ENCODE peak calls at places on chromosomes 12 and 14, in four cellular contexts. D is HepG2, W is H1, M is GM12878. Y is an unnamed sample. For H3K9me3, the result is how much of the 10 kb centered on the place peaks cover.

GRCh38 chr12:67626156-67626555 is 22.4 kb upstream of the DYRK2 start:
- DNase-seq in D (no peak), W (no peak), M (no peak), Y (no peak)

GRCh38 chr12:7162691-7163114 is 26.8 kb upstream of the PEX5 start:
- DNase-seq in D (peak), W (peak), M (no peak), Y (peak)

GRCh38 chr14:101230161-101230850 is 326.8 kb upstream of the RTL1 start:
- DNase-seq in D (no peak), W (peak), M (no peak), Y (no peak)

GRCh38 chr12:3045989-3046388 is 31.2 kb upstream of the TSPAN9 start:
- DNase-seq in D (no peak), W (no peak), M (no peak), Y (no peak)

GRCh38 chr14:59320771-59321170 is 132.3 kb downstream of the DAAM1 start:
- DNase-seq in D (no peak), W (no peak), M (no peak), Y (no peak)

GRCh38 chr12:64323006-64323405 is 67.6 kb downstream of the C12orf56 start:
- DNase-seq in D (no peak), W (no peak), M (no peak), Y (no peak)

GRCh38 chr14:91119556-91120311 is 5.9 kb downstream of the DGLUCY start:
- DNase-seq in D (no peak), W (no peak), M (no peak), Y (no peak)

GRCh38 chr14:31106768-31107167 is 80.6 kb upstream of the STRN3 start:
- DNase-seq in D (no peak), W (no peak), M (no peak), Y (no peak)

GRCh38 chr12:701896-702539 is 38.8 kb upstream of the NINJ2 start:
- DNase-seq in D (peak), W (no peak), M (no peak), Y (no peak)

GRCh38 chr14:64879635-64880381 is at the start of gene SPTB:
- DNase-seq in D (no peak), W (peak), M (no peak), Y (no peak)

GRCh38 chr14:65103150-65103760 is 938 bp upstream of the MAX start:
- DNase-seq in D (peak), W (no peak), M (no peak), Y (no peak)

GRCh38 chr14:93115920-93116675 is at the start of gene ITPK1:
- DNase-seq in D (peak), W (peak), M (no peak), Y (no peak)

GRCh38 chr14:86038401-86038985 is 508.5 kb downstream of the FLRT2 start:
- DNase-seq in D (peak), W (peak), M (no peak), Y (peak)

GRCh38 chr14:99198746-99199145 is 73.3 kb downstream of the BCL11B start:
- DNase-seq in D (no peak), W (no peak), M (no peak), Y (no peak)

GRCh38 chr12:112317481-112317880 is 64.8 kb downstream of the HECTD4 start:
- DNase-seq in D (no peak), W (no peak), M (no peak), Y (no peak)

GRCh38 chr14:99968156-99968920 is 96.9 kb upstream of the EVL start:
- DNase-seq in D (no peak), W (no peak), M (no peak), Y (no peak)

GRCh38 chr12:81863406-81863805 is 104.3 kb upstream of the PPFIA2 start:
- DNase-seq in D (no peak), W (no peak), M (no peak), Y (peak)

GRCh38 chr14:61940669-61941420 is 178.6 kb downstream of the SNAPC1 start:
- DNase-seq in D (no peak), W (no peak), M (no peak), Y (peak)

GRCh38 chr12:92000587-92000986 is 145.1 kb downstream of the BTG1 start:
- DNase-seq in D (no peak), W (no peak), M (no peak), Y (no peak)

GRCh38 chr12:124898200-124898950 is 16.1 kb downstream of the UBC start:
- DNase-seq in D (peak), W (peak), M (no peak), Y (no peak)

GRCh38 chr14:88613552-88614010 is 50.7 kb downstream of the ZC3H14 start:
- DNase-seq in D (peak), W (no peak), M (no peak), Y (no peak)

GRCh38 chr12:34604631-34605509 is 582.6 kb downstream of the ALG10 start:
- DNase-seq in D (no peak), W (no peak), M (no peak), Y (no peak)

GRCh38 chr12:34601689-34602088 is 579.4 kb downstream of the ALG10 start:
- DNase-seq in D (no peak), W (no peak), M (no peak), Y (no peak)

GRCh38 chr12:34602213-34602940 is 580.1 kb downstream of the ALG10 start:
- DNase-seq in D (no peak), W (no peak), M (no peak), Y (no peak)

GRCh38 chr12:34604227-34604626 is 581.9 kb downstream of the ALG10 start:
- DNase-seq in D (no peak), W (no peak), M (no peak), Y (no peak)

DNA sequence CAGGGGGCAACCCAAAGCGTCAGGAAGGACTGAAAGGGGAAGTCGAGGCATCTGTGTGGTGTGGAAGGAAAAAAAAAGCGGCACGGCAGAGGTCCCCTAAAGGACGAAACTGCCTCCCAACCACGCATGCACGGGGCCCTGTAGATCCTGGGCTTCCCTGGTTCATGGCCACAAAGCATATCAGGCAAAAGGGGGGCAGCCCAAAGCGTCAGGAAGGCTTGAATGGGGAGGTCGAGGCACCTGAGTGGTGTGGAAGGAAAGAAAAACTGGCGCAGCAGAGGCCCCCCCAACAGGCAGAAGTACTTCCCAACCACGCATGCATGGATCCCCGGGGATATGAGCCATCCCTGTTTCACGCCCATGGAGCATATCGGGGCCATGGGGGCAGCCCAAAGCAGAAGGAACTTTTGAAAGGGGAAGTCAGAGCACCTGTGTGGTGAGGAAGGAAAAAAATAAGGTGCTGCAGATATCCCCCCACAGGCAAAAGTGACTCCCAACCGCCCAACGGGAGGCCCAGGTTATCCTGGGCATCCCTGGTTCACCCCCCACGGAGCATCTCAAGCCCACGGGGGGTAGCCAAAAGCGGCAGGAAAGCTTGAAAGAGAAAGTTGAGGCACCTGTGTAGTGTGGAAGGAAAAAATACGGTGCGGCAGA is 581.2 kb downstream of the ALG10 start:
- DNase-seq in D (no peak), W (no peak), M (no peak), Y (no peak)
- H3K9me3 ChIP-seq in D (half or more), W (half or more), M (under half), Y (under half)

DNA sequence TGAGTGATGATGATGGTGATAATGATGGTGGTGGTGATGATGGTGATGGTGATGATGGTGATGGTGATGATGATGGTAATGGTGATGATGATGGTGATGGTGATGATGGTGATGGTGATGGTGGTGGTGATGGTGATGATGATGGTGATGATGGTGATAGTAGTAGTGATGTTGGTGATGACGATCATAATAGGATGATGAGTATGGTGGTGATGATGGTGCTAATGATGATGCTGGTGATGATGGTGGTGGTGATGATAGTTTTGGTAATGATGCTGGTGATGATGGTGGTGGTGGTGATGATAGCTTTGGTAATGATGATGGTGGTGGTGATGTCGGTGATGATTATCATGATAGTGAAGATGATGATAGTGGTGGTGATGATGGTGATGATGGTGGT is 171.5 kb upstream of the SFSWAP start:
- DNase-seq in D (no peak), W (no peak), M (no peak), Y (no peak)
- TF ChIP-seq SUZ12 in D (no peak), W (no peak), M (no peak), Y (no peak)

GRCh38 chr14:97393244-97393643 is 596.1 kb downstream of the VRK1 start:
- DNase-seq in D (no peak), W (no peak), M (no peak), Y (no peak)
- H3K9me3 ChIP-seq in D (under half), W (under half), M (under half), Y (under half)

GRCh38 chr12:94039199-94039840 is 109.1 kb upstream of the PLXNC1 start:
- DNase-seq in D (no peak), W (no peak), M (no peak), Y (no peak)

GRCh38 chr12:94038605-94039004 is 109.8 kb upstream of the PLXNC1 start:
- DNase-seq in D (no peak), W (no peak), M (no peak), Y (no peak)

GRCh38 chr12:94042321-94042720 is 106.1 kb upstream of the PLXNC1 start:
- DNase-seq in D (no peak), W (no peak), M (no peak), Y (no peak)

GRCh38 chr12:94041833-94042232 is 106.5 kb upstream of the PLXNC1 start:
- DNase-seq in D (no peak), W (no peak), M (no peak), Y (no peak)

DNA sequence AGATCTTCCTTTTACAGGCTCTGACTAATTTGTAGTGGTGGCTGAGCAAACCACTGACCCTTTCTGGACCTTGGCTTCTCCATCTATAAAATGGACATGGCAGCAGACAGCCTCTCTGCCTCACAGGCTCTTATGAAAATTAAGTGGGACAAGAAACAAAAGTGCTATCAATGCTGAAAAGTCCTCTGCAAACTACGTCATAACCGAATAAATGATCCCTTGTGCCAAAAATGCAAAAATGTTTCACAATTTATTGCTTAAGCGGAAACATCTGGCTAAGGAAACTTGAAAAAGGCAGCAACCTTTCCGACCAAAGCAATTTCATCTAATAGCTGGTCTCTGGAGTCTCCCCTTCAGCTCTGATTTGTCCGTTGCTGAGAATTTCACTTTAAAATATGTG is 108.5 kb upstream of the PLXNC1 start:
- DNase-seq in D (no peak), W (no peak), M (no peak), Y (no peak)
- TF ChIP-seq SUZ12 in D (no peak), W (no peak), M (no peak), Y (no peak)

DNA sequence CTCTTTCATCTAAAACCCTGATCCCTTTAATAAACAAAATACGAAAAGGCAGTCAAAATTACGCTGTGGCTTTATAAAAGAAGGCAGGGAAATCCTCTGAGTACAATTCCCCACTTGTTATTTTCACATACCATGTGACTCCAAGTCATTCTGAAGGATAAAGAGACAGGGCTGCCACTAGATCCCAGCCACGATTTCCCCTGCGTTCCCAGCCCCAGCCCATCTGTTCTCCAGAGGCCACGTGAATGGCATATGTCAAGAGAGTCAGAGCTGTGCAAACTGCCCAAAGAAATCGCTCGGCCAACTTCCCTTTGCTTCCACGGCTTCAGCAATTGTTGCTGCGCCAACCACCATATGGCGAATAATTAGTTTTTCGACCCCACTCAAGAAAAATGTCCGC is 161.3 kb downstream of the C12orf42 start:
- DNase-seq in D (no peak), W (no peak), M (no peak), Y (no peak)
- H3K9me3 ChIP-seq in D (under half), W (under half), M (under half), Y (under half)